ENCODE peak calls at places on chromosome 7, in seven cellular contexts. H, C, Z, R, X, N and M are unnamed samples.

GRCh38 chr7:132116369-132116768 is 459.9 kb downstream of the PLXNA4 start:
- DNase-seq in N (no peak), Z (no peak), H (no peak), R (no peak), C (no peak), X (no peak), M (no peak)

GRCh38 chr7:106329971-106330733 is 45.4 kb upstream of the NAMPT start:
- DNase-seq in C (no peak), X (no peak), Z (no peak), N (no peak), R (no peak), H (no peak), M (peak; percentile 57)

GRCh38 chr7:1458676-1459511 is at the start of gene MICALL2:
- DNase-seq in N (peak; percentile 91), X (peak; percentile 29), C (peak; percentile 19), R (peak; percentile 90), Z (no peak), H (peak; percentile 18), M (peak; percentile 96)

GRCh38 chr7:40570218-40570617 is 435.4 kb downstream of the SUGCT start:
- DNase-seq in H (no peak), N (no peak), Z (no peak), X (no peak), R (no peak), C (no peak), M (no peak)

GRCh38 chr7:54260868-54261475 is 281.2 kb upstream of the VSTM2A start:
- DNase-seq in R (no peak), N (no peak), Z (no peak), X (no peak), C (no peak), H (no peak), M (no peak)

GRCh38 chr7:50507898-50508470 is 57.2 kb downstream of the DDC start:
- DNase-seq in Z (no peak), N (no peak), R (no peak), H (no peak), X (peak; percentile 69), C (no peak), M (no peak)

GRCh38 chr7:142808461-142808801 is 37.7 kb downstream of the PRSS2 start:
- DNase-seq in R (no peak), H (no peak), Z (no peak), C (no peak), N (no peak), X (no peak), M (no peak)

GRCh38 chr7:21746949-21747348 is 198.8 kb downstream of the CDCA7L start:
- DNase-seq in C (no peak), R (no peak), H (no peak), Z (no peak), X (no peak), N (no peak), M (no peak)

GRCh38 chr7:137728426-137728825 is 118.3 kb downstream of the DGKI start:
- DNase-seq in X (no peak), N (no peak), C (no peak), H (no peak), Z (no peak), R (no peak), M (no peak)

GRCh38 chr7:130831817-130832481 is 97.9 kb upstream of the KLF14 start:
- DNase-seq in N (no peak), R (peak; percentile 69), H (peak; percentile 57), C (no peak), Z (peak; percentile 64), X (no peak), M (no peak)

GRCh38 chr7:45983720-45984032 is 62.6 kb upstream of the IGFBP3 start:
- DNase-seq in C (no peak), N (no peak), R (no peak), X (no peak), Z (no peak), H (no peak), M (no peak)

GRCh38 chr7:113622796-113623195 is 296.0 kb downstream of the PPP1R3A start:
- DNase-seq in X (no peak), Z (no peak), N (no peak), R (no peak), H (no peak), C (no peak), M (no peak)

GRCh38 chr7:150357771-150358427 is 10.7 kb upstream of the REPIN1 start:
- DNase-seq in N (no peak), X (no peak), C (no peak), Z (no peak), R (no peak), H (no peak), M (no peak)

GRCh38 chr7:128917061-128917460 is 6.6 kb upstream of the KCP start:
- DNase-seq in R (no peak), Z (no peak), H (no peak), C (no peak), X (no peak), N (no peak), M (no peak)

GRCh38 chr7:55574062-55574717 is 1.9 kb upstream of the VOPP1 start:
- DNase-seq in H (no peak), N (no peak), C (no peak), X (no peak), Z (no peak), R (no peak), M (no peak)

GRCh38 chr7:92295391-92295790 is 49.6 kb downstream of the ANKIB1 start:
- DNase-seq in H (no peak), C (no peak), X (no peak), Z (no peak), R (no peak), N (no peak), M (no peak)

GRCh38 chr7:98284335-98285036 is 3.0 kb downstream of the BRI3 start:
- DNase-seq in C (no peak), X (no peak), N (peak; percentile 84), Z (no peak), H (no peak), R (peak; percentile 62), M (peak; percentile 89)

GRCh38 chr7:28348631-28349030 is 63.7 kb upstream of the CREB5 start:
- DNase-seq in N (no peak), Z (no peak), R (no peak), H (peak; percentile 24), C (no peak), X (no peak), M (no peak)

GRCh38 chr7:123643495-123644428 is 11.9 kb upstream of the LMOD2 start:
- DNase-seq in Z (peak; percentile 42), X (peak; percentile 18), H (peak; percentile 68), N (no peak), R (peak; percentile 59), C (no peak), M (peak; percentile 89)

GRCh38 chr7:135447783-135448182 is 62.1 kb downstream of the CNOT4 start:
- DNase-seq in R (no peak), C (no peak), H (peak; percentile 49), X (no peak), N (no peak), Z (no peak), M (peak; percentile 22)

GRCh38 chr7:18538554-18539250 is 43.2 kb downstream of the HDAC9 start:
- DNase-seq in X (no peak), C (no peak), H (no peak), N (no peak), R (no peak), Z (no peak), M (no peak)

GRCh38 chr7:30924624-30925023 is 13.0 kb downstream of the AQP1 start:
- DNase-seq in C (no peak), N (no peak), X (no peak), H (no peak), Z (no peak), R (no peak), M (no peak)

GRCh38 chr7:101173752-101174244 is 6.3 kb downstream of the NAT16 start:
- DNase-seq in N (no peak), X (no peak), H (peak; percentile 43), R (no peak), C (peak; percentile 73), Z (peak; percentile 73), M (peak; percentile 44)

GRCh38 chr7:127884066-127884559 is 147.1 kb downstream of the LRRC4 start:
- DNase-seq in C (no peak), N (peak; percentile 37), H (no peak), X (no peak), R (no peak), Z (no peak), M (peak; percentile 62)